ENCODE peak calls at places on chromosomes 2 and 18, in five cellular contexts. B, H, Z, R and Q are unnamed samples. For H3K36me3, the result is how much of the 10 kb centered on the place peaks cover.

GRCh38 chr2:178542569-178542968 is 62.3 kb downstream of the PLEKHA3 start:
- DNase-seq in B (no peak), H (no peak), Z (no peak), R (no peak), Q (no peak)

GRCh38 chr2:12430036-12430795 is 286.5 kb upstream of the TRIB2 start:
- DNase-seq in B (no peak), H (no peak), Z (no peak), R (no peak), Q (no peak)

GRCh38 chr2:152171733-152172132 is 3.8 kb downstream of the STAM2 start:
- DNase-seq in B (no peak), H (no peak), Z (no peak), R (peak), Q (no peak)

GRCh38 chr2:41933035-41933429 is 114.8 kb upstream of the PKDCC start:
- DNase-seq in B (no peak), H (no peak), Z (no peak), R (no peak), Q (no peak)

GRCh38 chr2:101173707-101174295 is 22.6 kb upstream of the TBC1D8 start:
- DNase-seq in B (no peak), H (no peak), Z (no peak), R (no peak), Q (no peak)

GRCh38 chr2:95034818-95035217 is 9.3 kb downstream of the MAL start:
- DNase-seq in B (no peak), H (no peak), Z (no peak), R (no peak), Q (no peak)

GRCh38 chr2:142937347-142937746 is 59.9 kb downstream of the KYNU start:
- DNase-seq in B (no peak), H (no peak), Z (no peak), R (no peak), Q (no peak)

GRCh38 chr2:223477318-223477717 is 124.8 kb downstream of the SCG2 start:
- DNase-seq in B (no peak), H (no peak), Z (no peak), R (no peak), Q (no peak)

GRCh38 chr18:35005963-35006577 is 35.1 kb upstream of the MAPRE2 start:
- DNase-seq in B (no peak), H (no peak), Z (no peak), R (peak), Q (no peak)

DNA sequence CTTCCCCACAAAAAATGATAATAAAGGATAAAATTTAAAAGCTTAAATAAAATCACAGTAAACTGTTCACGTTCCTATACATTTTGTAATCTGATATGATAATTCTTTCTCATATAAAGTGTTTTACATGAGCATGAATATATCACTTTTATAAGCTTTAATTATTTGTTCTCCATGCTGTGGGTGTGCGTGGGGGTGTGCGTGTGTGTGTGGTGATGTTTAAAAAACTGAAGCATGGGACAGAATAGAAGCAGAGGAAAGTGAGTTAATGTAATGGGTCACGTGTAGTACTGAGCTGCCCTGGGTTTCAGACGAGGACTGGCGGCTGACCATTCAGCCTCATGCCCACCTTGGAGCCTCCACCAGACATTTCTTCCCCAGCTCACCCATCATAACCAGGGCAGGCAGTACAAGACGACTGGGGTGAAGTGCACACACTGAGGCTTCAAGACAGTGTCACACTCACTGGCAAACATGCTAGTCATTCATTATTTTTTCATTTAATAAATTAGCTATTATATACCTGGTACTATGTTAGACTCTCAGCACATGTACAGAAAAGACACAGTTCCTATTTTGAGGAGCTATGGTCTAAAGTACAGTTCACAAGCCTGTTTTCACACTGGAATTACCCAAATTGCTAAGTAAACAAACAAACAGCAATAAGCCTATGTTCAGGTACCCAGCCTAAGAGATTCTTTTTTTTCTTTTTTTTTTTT is 97.2 kb upstream of the LPIN2 start:
- DNase-seq in B (no peak), H (no peak), Z (no peak), R (no peak), Q (no peak)
- H3K36me3 ChIP-seq in B (under half), H (under half), Z (under half), R (under half), Q (under half)

GRCh38 chr2:241498115-241499070 is 10.0 kb downstream of the STK25 start:
- DNase-seq in B (no peak), H (no peak), Z (no peak), R (no peak), Q (no peak)
- H3K36me3 ChIP-seq in B (half or more), H (half or more), Z (under half), R (under half), Q (half or more)

GRCh38 chr18:23526516-23527063 is 23.3 kb downstream of the RMC1 start:
- DNase-seq in B (no peak), H (no peak), Z (no peak), R (no peak), Q (no peak)
- H3K36me3 ChIP-seq in B (half or more), H (half or more), Z (under half), R (under half), Q (half or more)

DNA sequence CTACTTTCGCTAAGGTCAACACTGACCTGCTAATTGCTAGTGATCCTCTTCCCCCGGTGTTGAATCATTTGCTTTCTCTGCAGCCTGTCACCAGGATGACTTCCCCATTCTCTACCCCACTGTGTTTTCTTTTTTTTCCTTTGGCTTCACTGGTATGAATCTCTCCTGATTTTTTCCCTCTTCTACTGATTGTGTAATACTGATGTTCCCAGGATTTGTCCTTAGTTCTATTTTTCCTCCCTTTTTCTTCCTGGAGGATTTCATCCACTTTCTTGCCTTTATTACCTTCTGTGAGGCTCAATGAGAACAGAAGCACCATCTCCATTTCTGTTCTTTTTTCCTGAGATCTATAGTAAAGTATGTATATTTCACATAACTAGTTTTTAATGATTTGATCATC is 14.1 kb upstream of the MSH2 start:
- DNase-seq in B (no peak), H (no peak), Z (no peak), R (no peak), Q (no peak)
- H3K36me3 ChIP-seq in B (under half), H (under half), Z (under half), R (under half), Q (under half)

GRCh38 chr2:64092502-64092901 is 51.7 kb downstream of the PELI1 start:
- DNase-seq in B (no peak), H (no peak), Z (no peak), R (no peak), Q (no peak)
- H3K36me3 ChIP-seq in B (under half), H (under half), Z (under half), R (under half), Q (under half)